ENCODE peak calls at places on chromosomes 11 and 22, in ten cellular contexts. One of them, this sample, is unnamed.
A peak's percentile ranks its signal among the peaks of the same experiment; 100 is the strongest.

GRCh38 chr11:13958596-13958995 is 3.9 kb upstream of the SPON1 start:
- DNase-seq in tibial nerve: no peak
- DNase-seq in IMR-90: no peak
- DNase-seq in esophagus squamous epithelium: no peak
- DNase-seq in heart left ventricle: no peak
- DNase-seq in body of pancreas: no peak
- DNase-seq in upper lobe of left lung: no peak
- DNase-seq in K562: no peak
- DNase-seq in right lobe of liver: no peak
- DNase-seq in uterus: no peak
- DNase-seq in this sample: no peak

GRCh38 chr11:66745356-66746235 is 16.6 kb upstream of the SPTBN2 start:
- DNase-seq in heart left ventricle: no peak
- DNase-seq in K562: peak; percentile 44
- DNase-seq in tibial nerve: no peak
- DNase-seq in upper lobe of left lung: peak; percentile 46
- DNase-seq in uterus: no peak
- DNase-seq in esophagus squamous epithelium: no peak
- DNase-seq in IMR-90: no peak
- DNase-seq in right lobe of liver: peak; percentile 46
- DNase-seq in body of pancreas: peak; percentile 34
- DNase-seq in this sample: no peak

GRCh38 chr22:37782340-37783168 is 25.2 kb upstream of the GCAT start:
- DNase-seq in K562: peak; percentile 62
- DNase-seq in right lobe of liver: no peak
- DNase-seq in uterus: no peak
- DNase-seq in body of pancreas: no peak
- DNase-seq in heart left ventricle: no peak
- DNase-seq in IMR-90: peak; percentile 44
- DNase-seq in tibial nerve: no peak
- DNase-seq in esophagus squamous epithelium: no peak
- DNase-seq in upper lobe of left lung: no peak
- DNase-seq in this sample: no peak

GRCh38 chr22:34587357-34588356 is 478.3 kb upstream of the ISX start:
- DNase-seq in uterus: no peak
- DNase-seq in IMR-90: no peak
- DNase-seq in esophagus squamous epithelium: no peak
- DNase-seq in body of pancreas: peak; percentile 23
- DNase-seq in heart left ventricle: no peak
- DNase-seq in tibial nerve: no peak
- DNase-seq in right lobe of liver: peak; percentile 37
- DNase-seq in K562: no peak
- DNase-seq in upper lobe of left lung: no peak
- DNase-seq in this sample: no peak

GRCh38 chr11:370087-370941 is 1.0 kb downstream of the B4GALNT4 start:
- DNase-seq in IMR-90: no peak
- DNase-seq in right lobe of liver: no peak
- DNase-seq in body of pancreas: no peak
- DNase-seq in tibial nerve: no peak
- DNase-seq in uterus: no peak
- DNase-seq in heart left ventricle: no peak
- DNase-seq in esophagus squamous epithelium: no peak
- DNase-seq in K562: peak; percentile 60
- DNase-seq in upper lobe of left lung: no peak
- DNase-seq in this sample: no peak

GRCh38 chr11:67562951-67563350 is 20.7 kb upstream of the GSTP1 start:
- DNase-seq in right lobe of liver: no peak
- DNase-seq in upper lobe of left lung: no peak
- DNase-seq in body of pancreas: no peak
- DNase-seq in uterus: no peak
- DNase-seq in tibial nerve: no peak
- DNase-seq in IMR-90: no peak
- DNase-seq in K562: no peak
- DNase-seq in heart left ventricle: no peak
- DNase-seq in esophagus squamous epithelium: no peak
- DNase-seq in this sample: no peak

GRCh38 chr11:10181811-10182210 is 112.2 kb downstream of the SBF2 start:
- DNase-seq in uterus: no peak
- DNase-seq in heart left ventricle: no peak
- DNase-seq in IMR-90: peak; percentile 36
- DNase-seq in right lobe of liver: no peak
- DNase-seq in K562: no peak
- DNase-seq in body of pancreas: no peak
- DNase-seq in tibial nerve: no peak
- DNase-seq in upper lobe of left lung: no peak
- DNase-seq in esophagus squamous epithelium: no peak
- DNase-seq in this sample: peak; percentile 16

GRCh38 chr11:64206457-64207246 is at the start of gene FERMT3:
- DNase-seq in heart left ventricle: peak; percentile 78
- DNase-seq in IMR-90: no peak
- DNase-seq in upper lobe of left lung: peak; percentile 89
- DNase-seq in tibial nerve: peak; percentile 31
- DNase-seq in uterus: peak; percentile 34
- DNase-seq in K562: peak; percentile 73
- DNase-seq in body of pancreas: peak; percentile 27
- DNase-seq in esophagus squamous epithelium: no peak
- DNase-seq in right lobe of liver: peak; percentile 80
- DNase-seq in this sample: peak; percentile 99

DNA sequence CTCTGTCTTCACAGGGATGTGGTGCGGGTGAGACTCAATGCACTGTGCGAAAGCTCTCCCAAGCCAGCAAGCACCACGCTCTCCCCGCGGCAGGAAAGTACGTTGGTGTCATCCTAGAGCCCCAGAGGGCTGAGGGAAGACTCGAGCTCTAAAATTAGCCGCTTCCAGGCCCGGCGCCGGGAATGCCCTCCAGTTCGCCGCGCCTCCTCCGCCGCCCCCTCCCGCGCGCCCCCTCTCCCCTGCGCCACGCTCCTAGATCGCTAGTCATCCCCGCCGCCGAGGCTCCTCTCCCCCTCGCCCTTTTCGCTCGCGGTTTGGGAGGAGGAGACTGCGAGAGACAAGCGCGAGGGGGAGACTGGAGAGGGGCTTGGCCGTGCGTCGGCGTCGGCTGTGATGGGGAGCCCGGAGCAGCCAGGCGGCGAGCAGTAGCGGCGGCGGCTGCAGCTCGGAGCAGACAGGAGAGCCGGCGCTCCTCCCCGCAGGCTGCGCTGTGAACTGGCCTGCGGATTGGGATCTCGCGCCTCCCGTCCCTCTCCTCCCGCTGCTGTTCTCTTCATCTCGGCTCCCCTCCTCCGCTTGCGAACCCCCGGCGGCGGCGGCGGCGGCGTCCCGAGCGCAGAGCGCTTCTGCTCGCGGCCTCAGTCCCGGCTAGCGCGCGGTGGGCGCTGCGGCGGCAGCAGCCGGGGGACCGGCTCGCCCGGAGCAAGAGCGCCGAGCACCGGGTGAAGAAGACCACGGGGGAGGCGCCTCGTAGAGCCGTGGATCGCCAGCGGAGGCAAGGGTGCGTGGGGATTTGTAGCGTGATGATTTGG is at the start of gene FAT3:
- DNase-seq in upper lobe of left lung: no peak
- DNase-seq in heart left ventricle: no peak
- DNase-seq in uterus: no peak
- DNase-seq in esophagus squamous epithelium: no peak
- DNase-seq in tibial nerve: no peak
- DNase-seq in body of pancreas: no peak
- DNase-seq in K562: no peak
- DNase-seq in right lobe of liver: peak; percentile 25
- DNase-seq in IMR-90: peak; percentile 41
- DNase-seq in this sample: no peak
- TF ChIP-seq POLR2A in upper lobe of left lung: no peak
- TF ChIP-seq POLR2A in heart left ventricle: no peak
- TF ChIP-seq POLR2A in uterus: no peak
- TF ChIP-seq POLR2A in esophagus squamous epithelium: no peak
- TF ChIP-seq POLR2A in tibial nerve: no peak
- TF ChIP-seq POLR2A in body of pancreas: no peak
- TF ChIP-seq POLR2A in K562: no peak
- TF ChIP-seq POLR2A in right lobe of liver: no peak
- TF ChIP-seq POLR2A in IMR-90: no peak
- TF ChIP-seq POLR2A in this sample: no peak

DNA sequence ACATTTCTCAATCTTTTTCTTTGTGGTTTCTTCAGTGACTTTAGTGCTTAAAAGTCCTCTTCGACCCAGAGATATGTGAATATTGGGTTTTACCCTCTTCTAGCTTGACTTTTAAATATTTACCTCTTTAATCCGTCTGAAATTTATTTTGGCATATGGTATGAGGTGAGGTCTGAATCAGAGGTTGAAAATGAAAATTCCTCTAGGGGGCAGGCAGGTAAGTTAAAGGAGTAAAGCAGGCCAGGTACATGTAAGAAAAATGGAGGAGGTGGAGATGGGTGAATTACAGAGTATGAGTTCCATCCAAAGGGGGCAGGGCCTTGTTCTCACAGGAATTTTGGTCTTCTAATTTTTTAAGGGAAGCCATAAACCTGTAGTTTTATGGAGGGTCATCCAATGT is 263.8 kb upstream of the NARS2 start:
- DNase-seq in esophagus squamous epithelium: no peak
- DNase-seq in body of pancreas: no peak
- DNase-seq in heart left ventricle: no peak
- DNase-seq in K562: no peak
- DNase-seq in tibial nerve: no peak
- DNase-seq in upper lobe of left lung: no peak
- DNase-seq in IMR-90: no peak
- DNase-seq in uterus: no peak
- DNase-seq in right lobe of liver: no peak
- DNase-seq in this sample: no peak
- TF ChIP-seq CTCF in esophagus squamous epithelium: peak; percentile 14
- TF ChIP-seq CTCF in body of pancreas: peak; percentile 6
- TF ChIP-seq CTCF in heart left ventricle: no peak
- TF ChIP-seq CTCF in K562: no peak
- TF ChIP-seq CTCF in tibial nerve: no peak
- TF ChIP-seq CTCF in upper lobe of left lung: no peak
- TF ChIP-seq CTCF in IMR-90: no peak
- TF ChIP-seq CTCF in uterus: no peak
- TF ChIP-seq CTCF in right lobe of liver: peak; percentile 29
- TF ChIP-seq CTCF in this sample: no peak

GRCh38 chr22:40043793-40044101 is 49.0 kb downstream of the FAM83F start:
- DNase-seq in IMR-90: no peak
- DNase-seq in tibial nerve: no peak
- DNase-seq in right lobe of liver: no peak
- DNase-seq in body of pancreas: no peak
- DNase-seq in heart left ventricle: no peak
- DNase-seq in upper lobe of left lung: no peak
- DNase-seq in esophagus squamous epithelium: no peak
- DNase-seq in K562: no peak
- DNase-seq in uterus: no peak
- DNase-seq in this sample: no peak

GRCh38 chr22:40044102-40044869 is 49.5 kb downstream of the FAM83F start:
- DNase-seq in upper lobe of left lung: peak; percentile 96
- DNase-seq in heart left ventricle: peak; percentile 98
- DNase-seq in tibial nerve: peak; percentile 99
- DNase-seq in body of pancreas: peak; percentile 98
- DNase-seq in right lobe of liver: peak; percentile 95
- DNase-seq in IMR-90: peak; percentile 99
- DNase-seq in uterus: peak; percentile 98
- DNase-seq in K562: peak; percentile 96
- DNase-seq in esophagus squamous epithelium: peak; percentile 93
- DNase-seq in this sample: peak; percentile 99

GRCh38 chr22:40046126-40046525 is 51.4 kb downstream of the FAM83F start:
- DNase-seq in uterus: no peak
- DNase-seq in body of pancreas: no peak
- DNase-seq in tibial nerve: no peak
- DNase-seq in right lobe of liver: no peak
- DNase-seq in K562: no peak
- DNase-seq in heart left ventricle: no peak
- DNase-seq in IMR-90: no peak
- DNase-seq in upper lobe of left lung: no peak
- DNase-seq in esophagus squamous epithelium: no peak
- DNase-seq in this sample: no peak

GRCh38 chr22:40043086-40043485 is 48.3 kb downstream of the FAM83F start:
- DNase-seq in upper lobe of left lung: peak; percentile 24
- DNase-seq in tibial nerve: peak; percentile 82
- DNase-seq in heart left ventricle: peak; percentile 45
- DNase-seq in IMR-90: no peak
- DNase-seq in K562: no peak
- DNase-seq in body of pancreas: peak; percentile 68
- DNase-seq in uterus: peak; percentile 67
- DNase-seq in right lobe of liver: peak; percentile 38
- DNase-seq in esophagus squamous epithelium: no peak
- DNase-seq in this sample: no peak

DNA sequence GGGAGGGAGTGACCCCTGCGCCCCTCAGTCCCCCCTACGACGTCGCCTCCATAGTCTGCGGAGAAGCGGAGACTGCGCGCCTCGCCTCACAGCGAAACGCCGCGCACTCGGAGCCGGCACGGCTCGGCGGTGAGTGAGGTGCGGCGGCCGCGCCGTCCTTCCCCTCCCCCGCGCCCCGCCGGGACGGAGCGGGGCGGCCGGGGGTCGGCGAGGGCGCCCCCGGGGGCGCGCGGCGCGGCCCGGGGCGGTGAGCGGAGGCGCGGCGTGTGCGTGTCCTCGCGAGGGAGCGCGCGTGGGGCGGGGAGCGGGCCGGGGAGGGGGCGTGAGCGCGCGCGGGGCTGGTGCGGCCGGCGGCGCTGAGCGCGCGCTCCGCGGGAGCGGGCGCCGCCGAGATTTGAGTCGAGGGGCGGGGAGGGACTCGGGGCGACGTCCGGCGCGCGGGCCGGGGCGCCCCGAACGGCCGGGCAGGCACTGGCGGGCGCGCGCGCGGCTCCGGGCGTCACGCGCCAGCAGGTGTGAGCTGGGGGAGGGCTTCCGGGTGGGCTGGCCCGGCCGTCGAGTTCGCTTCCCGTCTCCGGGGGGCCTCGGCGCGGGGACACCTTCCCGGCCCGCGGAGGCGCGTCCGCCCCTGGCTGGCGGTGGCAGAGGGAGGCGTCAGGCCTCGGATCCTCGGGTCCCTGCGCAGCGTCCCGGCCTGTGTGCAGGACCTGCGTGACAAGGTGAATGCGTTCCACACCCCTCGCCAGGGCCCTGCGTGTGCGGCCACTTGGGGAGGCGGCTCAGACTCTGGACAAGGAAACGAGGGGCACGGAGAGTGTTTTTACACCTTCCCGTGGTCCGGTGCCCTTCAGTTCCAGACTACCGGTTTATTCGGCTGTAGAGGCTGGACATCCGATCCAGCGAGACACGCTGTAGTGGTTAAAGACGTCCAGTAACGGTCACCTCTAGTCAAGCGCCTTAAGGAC is 50.4 kb downstream of the FAM83F start:
- DNase-seq in uterus: peak; percentile 30
- DNase-seq in body of pancreas: peak; percentile 57
- DNase-seq in heart left ventricle: peak; percentile 59
- DNase-seq in IMR-90: peak; percentile 15
- DNase-seq in tibial nerve: no peak
- DNase-seq in right lobe of liver: peak; percentile 76
- DNase-seq in esophagus squamous epithelium: no peak
- DNase-seq in upper lobe of left lung: peak; percentile 65
- DNase-seq in K562: peak; percentile 79
- DNase-seq in this sample: peak; percentile 63
- TF ChIP-seq POLR2A in uterus: peak; percentile 10
- TF ChIP-seq POLR2A in body of pancreas: no peak
- TF ChIP-seq POLR2A in heart left ventricle: no peak
- TF ChIP-seq POLR2A in IMR-90: no peak
- TF ChIP-seq POLR2A in tibial nerve: no peak
- TF ChIP-seq POLR2A in right lobe of liver: peak; percentile 26
- TF ChIP-seq POLR2A in esophagus squamous epithelium: no peak
- TF ChIP-seq POLR2A in upper lobe of left lung: peak; percentile 31
- TF ChIP-seq POLR2A in K562: peak; percentile 15
- TF ChIP-seq POLR2A in this sample: no peak

DNA sequence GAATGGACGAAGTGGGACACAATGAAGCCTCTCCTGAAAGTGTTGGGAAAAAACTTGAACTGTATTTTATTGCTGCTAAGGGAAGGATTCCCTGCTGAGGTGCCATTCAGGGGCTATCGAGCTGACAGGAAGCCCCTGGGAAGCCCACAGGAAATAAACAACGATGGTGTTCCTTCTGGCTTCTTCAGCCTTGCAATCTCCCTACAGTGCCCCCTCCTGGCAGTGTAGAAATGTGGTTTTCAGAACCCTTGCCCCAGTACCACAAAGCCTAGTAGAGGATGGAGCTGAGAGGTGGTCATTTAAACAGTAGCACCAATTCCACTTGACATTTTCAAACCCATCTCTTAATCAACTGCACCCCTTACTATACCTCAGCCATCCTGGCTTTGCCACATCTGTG is 676.7 kb upstream of the ARHGAP42 start:
- DNase-seq in right lobe of liver: no peak
- DNase-seq in body of pancreas: no peak
- DNase-seq in tibial nerve: no peak
- DNase-seq in uterus: no peak
- DNase-seq in IMR-90: no peak
- DNase-seq in heart left ventricle: no peak
- DNase-seq in esophagus squamous epithelium: no peak
- DNase-seq in upper lobe of left lung: no peak
- DNase-seq in K562: no peak
- DNase-seq in this sample: peak; percentile 17
- TF ChIP-seq CTCF in right lobe of liver: no peak
- TF ChIP-seq CTCF in body of pancreas: no peak
- TF ChIP-seq CTCF in tibial nerve: no peak
- TF ChIP-seq CTCF in uterus: no peak
- TF ChIP-seq CTCF in IMR-90: no peak
- TF ChIP-seq CTCF in heart left ventricle: no peak
- TF ChIP-seq CTCF in esophagus squamous epithelium: no peak
- TF ChIP-seq CTCF in upper lobe of left lung: no peak
- TF ChIP-seq CTCF in K562: no peak
- TF ChIP-seq CTCF in this sample: peak; percentile 27